ENCODE peak calls at places on chromosome 16, in nine cellular contexts. A is HEK293T; B is iPS DF 6.9; Z is GM23338; R is stimulated activated CD4-positive, alpha-beta T cell treated with anti-CD3 and anti-CD28 coated beads, TNF-alpha, amount 100 ng/mL, for 1 hour; D is activated CD4-positive, alpha-beta T cell treated with anti-CD3 and anti-CD28 coated beads for 4 hours; K is AG09319; Y is amniotic stem cell; S is Ammon's horn. H is an unnamed sample.

GRCh38 chr16:73002836-73003235 is 45.1 kb downstream of the ZFHX3 start:
- DNase-seq in A (no peak), B (no peak), Z (no peak), R (no peak), D (no peak), K (no peak), Y (peak; percentile 32), S (no peak), H (no peak)

GRCh38 chr16:9092282-9092962 is 978 bp downstream of the HAPSTR1 start:
- DNase-seq in A (peak; percentile 15), B (no peak), Z (peak; percentile 66), R (no peak), D (peak; percentile 51), K (no peak), Y (no peak), S (peak; percentile 23), H (peak; percentile 39)

GRCh38 chr16:53848277-53848942 is 144.5 kb downstream of the FTO start:
- DNase-seq in A (no peak), B (no peak), Z (no peak), R (no peak), D (no peak), K (no peak), Y (no peak), S (no peak), H (no peak)

GRCh38 chr16:85296859-85297698 is 184.8 kb upstream of the CIBAR2 start:
- DNase-seq in A (peak; percentile 68), B (no peak), Z (peak; percentile 71), R (no peak), D (peak; percentile 40), K (no peak), Y (no peak), S (peak; percentile 62), H (peak; percentile 30)

GRCh38 chr16:75471723-75472634 is 7.5 kb upstream of the TMEM170A start:
- DNase-seq in A (peak; percentile 79), B (no peak), Z (peak; percentile 82), R (no peak), D (peak; percentile 27), K (peak; percentile 36), Y (peak; percentile 78), S (peak; percentile 92), H (no peak)

GRCh38 chr16:84241778-84242177 is 2.0 kb upstream of the KCNG4 start:
- DNase-seq in A (no peak), B (no peak), Z (no peak), R (no peak), D (no peak), K (no peak), Y (no peak), S (no peak), H (no peak)

GRCh38 chr16:66844342-66845079 is at the start of gene CA7:
- DNase-seq in A (no peak), B (no peak), Z (peak; percentile 62), R (no peak), D (no peak), K (no peak), Y (no peak), S (no peak), H (no peak)

GRCh38 chr16:2082171-2082982 is 34.6 kb downstream of the TSC2 start:
- DNase-seq in A (no peak), B (no peak), Z (no peak), R (no peak), D (no peak), K (no peak), Y (no peak), S (no peak), H (no peak)

GRCh38 chr16:31052131-31052530 is 18.8 kb downstream of the STX4 start:
- DNase-seq in A (no peak), B (no peak), Z (no peak), R (no peak), D (no peak), K (peak; percentile 65), Y (peak; percentile 85), S (no peak), H (no peak)

GRCh38 chr16:84532855-84533486 is 28.5 kb upstream of the MEAK7 start:
- DNase-seq in A (no peak), B (no peak), Z (no peak), R (no peak), D (no peak), K (no peak), Y (no peak), S (no peak), H (no peak)

GRCh38 chr16:88820335-88821025 is 8.8 kb upstream of the APRT start:
- DNase-seq in A (no peak), B (no peak), Z (no peak), R (no peak), D (no peak), K (no peak), Y (no peak), S (no peak), H (no peak)

GRCh38 chr16:16041196-16041892 is 91.9 kb downstream of the ABCC1 start:
- DNase-seq in A (no peak), B (peak; percentile 20), Z (peak; percentile 83), R (no peak), D (no peak), K (no peak), Y (no peak), S (no peak), H (no peak)

GRCh38 chr16:65202461-65202860 is 80.6 kb upstream of the CDH11 start:
- DNase-seq in A (no peak), B (no peak), Z (no peak), R (no peak), D (no peak), K (no peak), Y (peak; percentile 4), S (no peak), H (no peak)

GRCh38 chr16:29694384-29695195 is 15.6 kb downstream of the QPRT start:
- DNase-seq in A (no peak), B (no peak), Z (no peak), R (no peak), D (no peak), K (no peak), Y (no peak), S (no peak), H (no peak)

GRCh38 chr16:81394416-81394815 is 50.2 kb upstream of the CMIP start:
- DNase-seq in A (no peak), B (no peak), Z (no peak), R (no peak), D (no peak), K (no peak), Y (no peak), S (no peak), H (no peak)